ENCODE peak calls at places on chromosomes 4 and X, in four cellular contexts. One of them, this sample, is unnamed.

GRCh38 chrX:13119386-13119785 is 75.0 kb upstream of the FAM9C start:
- DNase-seq in GM19239: no peak
- DNase-seq in HT-29: no peak
- DNase-seq in activated CD4-positive, alpha-beta T cell treated with anti-CD3 and anti-CD28 coated beads for 1 hour: no peak
- DNase-seq in this sample: no peak

GRCh38 chrX:68945603-68946228 is 116.9 kb downstream of the EFNB1 start:
- DNase-seq in GM19239: no peak
- DNase-seq in HT-29: no peak
- DNase-seq in activated CD4-positive, alpha-beta T cell treated with anti-CD3 and anti-CD28 coated beads for 1 hour: no peak
- DNase-seq in this sample: no peak

GRCh38 chr4:37767546-37767945 is 58.9 kb upstream of the PGM2 start:
- DNase-seq in GM19239: no peak
- DNase-seq in HT-29: peak
- DNase-seq in activated CD4-positive, alpha-beta T cell treated with anti-CD3 and anti-CD28 coated beads for 1 hour: no peak
- DNase-seq in this sample: no peak

GRCh38 chr4:55635760-55636621 is at the start of gene NMU:
- DNase-seq in GM19239: no peak
- DNase-seq in HT-29: peak
- DNase-seq in activated CD4-positive, alpha-beta T cell treated with anti-CD3 and anti-CD28 coated beads for 1 hour: no peak
- DNase-seq in this sample: no peak

GRCh38 chr4:86452323-86452995 is 92.6 kb upstream of the MAPK10 start:
- DNase-seq in GM19239: no peak
- DNase-seq in HT-29: no peak
- DNase-seq in activated CD4-positive, alpha-beta T cell treated with anti-CD3 and anti-CD28 coated beads for 1 hour: no peak
- DNase-seq in this sample: no peak

GRCh38 chr4:145823743-145824142 is 114.9 kb downstream of the ZNF827 start:
- DNase-seq in GM19239: no peak
- DNase-seq in HT-29: no peak
- DNase-seq in activated CD4-positive, alpha-beta T cell treated with anti-CD3 and anti-CD28 coated beads for 1 hour: no peak
- DNase-seq in this sample: no peak

GRCh38 chrX:102950908-102951866 is 14.1 kb downstream of the RAB40AL start:
- DNase-seq in GM19239: no peak
- DNase-seq in HT-29: peak
- DNase-seq in activated CD4-positive, alpha-beta T cell treated with anti-CD3 and anti-CD28 coated beads for 1 hour: peak
- DNase-seq in this sample: no peak

GRCh38 chr4:182519528-182519927 is 276.3 kb downstream of the TENM3 start:
- DNase-seq in GM19239: no peak
- DNase-seq in HT-29: no peak
- DNase-seq in activated CD4-positive, alpha-beta T cell treated with anti-CD3 and anti-CD28 coated beads for 1 hour: no peak
- DNase-seq in this sample: no peak

GRCh38 chr4:75654905-75655304 is 18.3 kb downstream of the G3BP2 start:
- DNase-seq in GM19239: no peak
- DNase-seq in HT-29: no peak
- DNase-seq in activated CD4-positive, alpha-beta T cell treated with anti-CD3 and anti-CD28 coated beads for 1 hour: no peak
- DNase-seq in this sample: no peak

GRCh38 chr4:83581411-83582288 is 45.7 kb downstream of the GPAT3 start:
- DNase-seq in GM19239: no peak
- DNase-seq in HT-29: no peak
- DNase-seq in activated CD4-positive, alpha-beta T cell treated with anti-CD3 and anti-CD28 coated beads for 1 hour: no peak
- DNase-seq in this sample: peak

GRCh38 chr4:86450861-86451260 is 91.0 kb upstream of the MAPK10 start:
- DNase-seq in GM19239: no peak
- DNase-seq in HT-29: no peak
- DNase-seq in activated CD4-positive, alpha-beta T cell treated with anti-CD3 and anti-CD28 coated beads for 1 hour: no peak
- DNase-seq in this sample: no peak

GRCh38 chr4:53421791-53422190 is 44.4 kb downstream of the FIP1L1 start:
- DNase-seq in GM19239: no peak
- DNase-seq in HT-29: no peak
- DNase-seq in activated CD4-positive, alpha-beta T cell treated with anti-CD3 and anti-CD28 coated beads for 1 hour: no peak
- DNase-seq in this sample: no peak

GRCh38 chr4:76989391-76990061 is 40.0 kb downstream of the SEPTIN11 start:
- DNase-seq in GM19239: no peak
- DNase-seq in HT-29: peak
- DNase-seq in activated CD4-positive, alpha-beta T cell treated with anti-CD3 and anti-CD28 coated beads for 1 hour: peak
- DNase-seq in this sample: no peak

GRCh38 chr4:7328913-7329638 is 105.7 kb downstream of the PSAPL1 start:
- DNase-seq in GM19239: no peak
- DNase-seq in HT-29: peak
- DNase-seq in activated CD4-positive, alpha-beta T cell treated with anti-CD3 and anti-CD28 coated beads for 1 hour: no peak
- DNase-seq in this sample: no peak

GRCh38 chrX:9530848-9531274 is 66.0 kb downstream of the TBL1X start:
- DNase-seq in GM19239: peak
- DNase-seq in HT-29: no peak
- DNase-seq in activated CD4-positive, alpha-beta T cell treated with anti-CD3 and anti-CD28 coated beads for 1 hour: peak
- DNase-seq in this sample: no peak

GRCh38 chr4:140363051-140363450 is 10.4 kb upstream of the SCOC start:
- DNase-seq in GM19239: no peak
- DNase-seq in HT-29: no peak
- DNase-seq in activated CD4-positive, alpha-beta T cell treated with anti-CD3 and anti-CD28 coated beads for 1 hour: no peak
- DNase-seq in this sample: no peak

GRCh38 chrX:4240541-4241194 is 527.2 kb upstream of the PRKX start:
- DNase-seq in GM19239: no peak
- DNase-seq in HT-29: no peak
- DNase-seq in activated CD4-positive, alpha-beta T cell treated with anti-CD3 and anti-CD28 coated beads for 1 hour: no peak
- DNase-seq in this sample: no peak

GRCh38 chrX:22060451-22060940 is 28.4 kb downstream of the PHEX start:
- DNase-seq in GM19239: no peak
- DNase-seq in HT-29: no peak
- DNase-seq in activated CD4-positive, alpha-beta T cell treated with anti-CD3 and anti-CD28 coated beads for 1 hour: no peak
- DNase-seq in this sample: no peak

GRCh38 chr4:140575489-140575888 is 6.7 kb upstream of the UCP1 start:
- DNase-seq in GM19239: no peak
- DNase-seq in HT-29: no peak
- DNase-seq in activated CD4-positive, alpha-beta T cell treated with anti-CD3 and anti-CD28 coated beads for 1 hour: no peak
- DNase-seq in this sample: no peak

GRCh38 chrX:21683910-21684309 is 25.8 kb upstream of the KLHL34 start:
- DNase-seq in GM19239: no peak
- DNase-seq in HT-29: no peak
- DNase-seq in activated CD4-positive, alpha-beta T cell treated with anti-CD3 and anti-CD28 coated beads for 1 hour: no peak
- DNase-seq in this sample: no peak

GRCh38 chr4:55184600-55185523 is 59.5 kb upstream of the KDR start:
- DNase-seq in GM19239: peak
- DNase-seq in HT-29: peak
- DNase-seq in activated CD4-positive, alpha-beta T cell treated with anti-CD3 and anti-CD28 coated beads for 1 hour: no peak
- DNase-seq in this sample: no peak

GRCh38 chr4:52248836-52249235 is 197.7 kb downstream of the SPATA18 start:
- DNase-seq in GM19239: no peak
- DNase-seq in HT-29: no peak
- DNase-seq in activated CD4-positive, alpha-beta T cell treated with anti-CD3 and anti-CD28 coated beads for 1 hour: no peak
- DNase-seq in this sample: no peak

GRCh38 chrX:9317174-9317573 is 147.7 kb upstream of the TBL1X start:
- DNase-seq in GM19239: no peak
- DNase-seq in HT-29: no peak
- DNase-seq in activated CD4-positive, alpha-beta T cell treated with anti-CD3 and anti-CD28 coated beads for 1 hour: no peak
- DNase-seq in this sample: no peak

GRCh38 chrX:130179579-130180215 is 7.9 kb downstream of the RAB33A start:
- DNase-seq in GM19239: no peak
- DNase-seq in HT-29: no peak
- DNase-seq in activated CD4-positive, alpha-beta T cell treated with anti-CD3 and anti-CD28 coated beads for 1 hour: no peak
- DNase-seq in this sample: no peak

GRCh38 chr4:46274717-46275116 is 115.2 kb downstream of the GABRA2 start:
- DNase-seq in GM19239: no peak
- DNase-seq in HT-29: peak
- DNase-seq in activated CD4-positive, alpha-beta T cell treated with anti-CD3 and anti-CD28 coated beads for 1 hour: no peak
- DNase-seq in this sample: no peak

GRCh38 chrX:41350976-41351569 is 17.1 kb downstream of the DDX3X start:
- DNase-seq in GM19239: no peak
- DNase-seq in HT-29: no peak
- DNase-seq in activated CD4-positive, alpha-beta T cell treated with anti-CD3 and anti-CD28 coated beads for 1 hour: no peak
- DNase-seq in this sample: no peak

GRCh38 chr4:34039766-34040165 is 2204.5 kb downstream of the ARAP2 start:
- DNase-seq in GM19239: no peak
- DNase-seq in HT-29: no peak
- DNase-seq in activated CD4-positive, alpha-beta T cell treated with anti-CD3 and anti-CD28 coated beads for 1 hour: no peak
- DNase-seq in this sample: no peak

GRCh38 chr4:125760956-125761355 is 446.2 kb downstream of the FAT4 start:
- DNase-seq in GM19239: no peak
- DNase-seq in HT-29: no peak
- DNase-seq in activated CD4-positive, alpha-beta T cell treated with anti-CD3 and anti-CD28 coated beads for 1 hour: no peak
- DNase-seq in this sample: no peak

This sample was measured in GM12878.